ENCODE peak calls at places on chromosomes 3 and 15, in ten cellular contexts. A is right atrium auricular region, Q is HCT116, O is ascending aorta, K is fibroblast of lung, V is cardiac muscle cell, Z is PC-9, W is uterus, U is breast epithelium, J is testis. E is an unnamed sample. For H3K36me3, the result is how much of the 10 kb centered on the place peaks cover.

GRCh38 chr3:85691196-85691595 is 732.4 kb downstream of the CADM2 start:
- DNase-seq in O (no peak), U (no peak), A (no peak), W (no peak), V (no peak), K (peak), J (no peak), Q (no peak), Z (no peak), E (no peak)

GRCh38 chr3:158094235-158094916 is 11.8 kb downstream of the SHOX2 start:
- DNase-seq in K (no peak), U (no peak), O (no peak), Q (no peak), W (no peak), Z (no peak), A (no peak), J (peak), V (no peak), E (no peak)

GRCh38 chr3:55859305-55859704 is 372.2 kb upstream of the WNT5A start:
- DNase-seq in W (no peak), U (no peak), Q (no peak), V (no peak), O (no peak), Z (no peak), J (no peak), A (no peak), K (no peak), E (no peak)

GRCh38 chr3:171561601-171562323 is 101.6 kb upstream of the TNIK start:
- DNase-seq in W (no peak), V (no peak), Z (no peak), K (no peak), J (no peak), A (no peak), U (no peak), O (no peak), Q (no peak), E (no peak)

GRCh38 chr3:106263556-106263955 is 394.7 kb upstream of the CBLB start:
- DNase-seq in J (no peak), A (no peak), K (no peak), Z (no peak), U (no peak), V (no peak), O (no peak), Q (no peak), W (no peak), E (no peak)

GRCh38 chr15:101250331-101250730 is 1.5 kb downstream of the CHSY1 start:
- DNase-seq in U (no peak), V (no peak), Z (peak), W (no peak), K (peak), A (no peak), J (no peak), O (peak), Q (no peak), E (no peak)

GRCh38 chr3:188270423-188270972 is 116.5 kb downstream of the LPP start:
- DNase-seq in Q (no peak), W (peak), A (no peak), J (peak), O (peak), K (peak), V (peak), U (no peak), Z (peak), E (no peak)

GRCh38 chr15:55588070-55588817 is at the start of gene PYGO1:
- DNase-seq in J (peak), Z (peak), U (no peak), O (peak), A (no peak), W (peak), V (peak), Q (no peak), K (peak), E (peak)

GRCh38 chr15:69064649-69065048 is 50.2 kb downstream of the NOX5 start:
- DNase-seq in A (no peak), V (no peak), U (no peak), K (no peak), Q (no peak), Z (no peak), W (no peak), O (peak), J (no peak), E (no peak)

GRCh38 chr15:91853968-91854943 is 748 bp downstream of the SLCO3A1 start:
- DNase-seq in Z (peak), W (peak), O (peak), Q (no peak), K (peak), A (no peak), J (peak), U (no peak), V (peak), E (peak)

GRCh38 chr3:88031543-88032148 is 27.2 kb downstream of the CGGBP1 start:
- DNase-seq in J (no peak), K (peak), Z (peak), W (no peak), A (no peak), V (no peak), U (no peak), Q (no peak), O (no peak), E (no peak)

GRCh38 chr15:28019594-28020320 is 79.4 kb downstream of the OCA2 start:
- DNase-seq in A (no peak), Z (no peak), U (no peak), J (no peak), O (no peak), W (no peak), V (no peak), K (no peak), Q (no peak), E (no peak)

GRCh38 chr15:67465196-67465952 is 55.6 kb upstream of the C15orf61 start:
- DNase-seq in J (no peak), Q (no peak), K (no peak), A (no peak), U (no peak), Z (no peak), W (no peak), O (no peak), V (no peak), E (no peak)
- H3K27ac ChIP-seq in J (no peak), Q (no peak), K (no peak), A (no peak), U (peak), Z (no peak), W (no peak), O (no peak), V (no peak), E (no peak)

DNA sequence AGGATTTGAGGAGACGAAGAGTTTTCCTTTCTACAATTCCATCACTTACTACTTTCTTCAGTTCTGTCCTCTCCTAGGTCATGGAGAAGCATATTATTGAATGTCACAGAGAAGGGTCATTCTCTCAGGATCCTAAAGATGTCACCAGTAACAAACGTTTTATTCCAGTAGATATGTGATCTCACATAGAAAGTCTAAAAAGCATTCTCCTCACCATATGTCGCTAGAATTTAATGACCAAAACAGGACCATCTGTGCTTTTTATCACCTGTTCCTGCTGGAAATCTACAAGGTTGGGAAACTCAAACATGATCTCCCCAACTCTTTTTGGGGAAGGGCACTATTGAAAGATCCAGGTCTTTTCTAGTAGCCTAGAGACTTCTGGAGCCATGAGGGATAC is 24.0 kb upstream of the FRMD5 start:
- DNase-seq in A (no peak), K (no peak), J (no peak), Q (no peak), V (no peak), O (no peak), Z (no peak), U (no peak), W (no peak), E (no peak)
- H3K4me3 ChIP-seq in A (no peak), K (no peak), J (no peak), Q (no peak), V (no peak), O (no peak), Z (no peak), U (no peak), W (no peak), E (no peak)

DNA sequence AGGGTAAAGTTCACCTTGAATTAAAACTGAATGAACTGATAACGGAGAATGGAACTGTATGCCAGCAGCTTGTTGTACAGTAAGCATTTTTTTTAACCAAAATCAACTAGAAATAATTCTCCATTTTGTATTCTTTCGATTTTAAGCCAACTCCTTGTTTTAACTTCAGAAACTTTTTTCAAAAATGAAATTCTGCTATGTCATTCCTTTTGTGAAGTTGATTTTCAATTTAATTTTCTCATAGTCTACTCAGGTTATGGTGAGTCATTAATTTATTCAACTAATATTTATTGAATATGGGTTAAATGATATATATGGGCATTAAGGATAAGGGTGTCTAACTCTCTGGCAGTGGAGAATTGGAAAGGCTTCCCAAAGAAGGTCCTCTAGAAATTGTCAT is 53.7 kb downstream of the RASA2 start:
- DNase-seq in Q (no peak), Z (no peak), O (no peak), A (no peak), W (no peak), V (no peak), J (no peak), K (no peak), U (no peak), E (no peak)
- H3K36me3 ChIP-seq in Q (under half), Z (under half), O (under half), A (under half), W (under half), V (under half), J (under half), K (under half), U (under half), E (under half)

GRCh38 chr3:172592898-172593669 is 69.9 kb upstream of the TNFSF10 start:
- DNase-seq in J (no peak), A (no peak), V (no peak), Q (no peak), W (no peak), O (no peak), U (no peak), K (no peak), Z (no peak), E (no peak)

GRCh38 chr3:172596394-172596706 is 73.1 kb upstream of the TNFSF10 start:
- DNase-seq in Z (no peak), A (no peak), V (no peak), W (no peak), J (no peak), Q (no peak), O (no peak), K (no peak), U (no peak), E (no peak)

GRCh38 chr3:172591876-172592771 is 68.9 kb upstream of the TNFSF10 start:
- DNase-seq in Z (no peak), Q (no peak), U (no peak), K (no peak), O (no peak), A (no peak), J (no peak), V (no peak), W (no peak), E (no peak)

GRCh38 chr3:172598904-172599303 is 75.7 kb upstream of the TNFSF10 start:
- DNase-seq in W (no peak), J (no peak), V (no peak), Q (no peak), U (no peak), A (no peak), O (no peak), Z (no peak), K (no peak), E (no peak)

DNA sequence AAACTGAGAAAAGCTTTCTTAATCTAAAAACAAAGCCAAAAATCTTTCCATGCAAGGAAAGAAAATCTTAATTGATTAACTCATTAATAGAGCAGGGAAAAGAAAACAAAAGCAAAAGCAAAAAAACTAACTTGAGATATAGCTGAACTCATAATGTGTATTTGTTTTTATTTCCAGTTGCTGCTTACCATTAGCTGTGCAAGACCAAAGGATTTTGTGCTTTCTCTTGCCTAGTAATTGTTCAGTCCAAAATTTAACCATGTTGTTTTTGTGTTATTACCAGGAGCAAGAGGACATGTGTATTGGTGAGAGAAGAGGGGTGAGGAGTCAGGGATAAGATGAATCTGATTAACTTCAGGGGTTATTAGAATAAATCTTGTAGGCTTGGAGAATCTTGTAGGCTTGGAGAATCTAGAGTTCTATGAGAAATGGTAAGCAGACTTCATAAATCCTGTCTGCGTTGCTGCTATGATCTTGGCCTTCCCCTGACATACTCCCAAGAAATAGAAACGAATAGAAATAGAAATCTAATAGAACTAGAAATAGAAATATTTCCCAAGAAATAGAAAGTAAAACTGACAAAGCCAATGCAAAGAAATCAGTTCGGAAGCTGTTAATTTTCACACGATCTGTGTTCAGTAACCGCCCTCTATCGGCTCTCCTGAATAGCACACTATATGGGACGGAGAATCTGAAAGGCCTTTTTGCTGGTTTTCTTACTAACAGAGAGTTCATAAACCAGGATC is 72.6 kb upstream of the TNFSF10 start:
- DNase-seq in K (peak), V (peak), A (no peak), W (peak), Z (peak), U (no peak), J (peak), O (peak), Q (peak), E (peak)
- H3K27ac ChIP-seq in K (no peak), V (no peak), A (peak), W (peak), Z (no peak), U (peak), J (peak), O (peak), Q (no peak), E (no peak)

DNA sequence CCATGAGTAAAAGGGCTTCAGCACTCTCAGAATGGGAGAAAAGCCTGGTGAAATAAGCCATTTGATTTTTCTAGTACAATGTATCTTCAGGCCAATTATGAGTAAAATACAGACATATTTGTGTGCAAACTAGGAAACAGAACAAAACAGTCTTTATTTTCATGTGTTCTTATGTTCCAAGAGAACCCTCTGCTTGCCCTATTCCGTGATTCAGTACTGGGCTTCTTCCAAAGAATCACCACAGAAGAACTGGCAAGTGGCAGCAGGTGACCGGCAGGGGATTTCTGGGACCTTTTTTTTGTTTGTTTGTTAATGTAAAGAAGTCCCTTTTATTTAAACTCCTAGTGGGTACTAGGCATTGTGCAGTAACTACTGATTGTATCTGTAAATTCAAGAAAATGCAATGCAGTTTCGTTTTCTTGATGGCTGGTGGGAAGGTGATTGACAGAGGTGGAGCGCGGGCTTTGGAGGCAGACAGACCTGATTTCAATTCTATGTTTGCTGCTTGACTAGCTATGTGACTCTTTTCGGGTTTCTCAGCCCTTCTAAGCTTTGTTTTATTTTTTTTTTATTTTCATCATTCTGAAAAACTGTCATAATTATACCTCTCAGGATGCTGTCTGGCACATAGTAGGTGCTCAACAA is 82.4 kb downstream of the PEX5L start:
- DNase-seq in V (no peak), U (no peak), Q (no peak), K (no peak), J (no peak), W (no peak), Z (no peak), O (no peak), A (no peak), E (no peak)
- H3K4me3 ChIP-seq in V (no peak), U (no peak), Q (no peak), K (no peak), J (no peak), W (no peak), Z (no peak), O (no peak), A (no peak), E (no peak)

GRCh38 chr3:127193341-127193740 is 410 bp downstream of the PRR23E start:
- DNase-seq in A (no peak), O (no peak), Q (no peak), U (no peak), K (no peak), Z (no peak), V (no peak), W (no peak), J (no peak), E (no peak)

GRCh38 chr3:127194601-127195187 is 1.8 kb downstream of the PRR23E start:
- DNase-seq in K (no peak), O (no peak), Z (no peak), U (no peak), J (no peak), Q (no peak), V (no peak), W (no peak), A (no peak), E (no peak)

GRCh38 chr3:127195417-127195816 is 2.5 kb downstream of the PRR23E start:
- DNase-seq in Z (no peak), O (no peak), Q (no peak), A (peak), W (no peak), U (no peak), J (no peak), V (no peak), K (no peak), E (no peak)

GRCh38 chr3:127192576-127193232 is at the start of gene PRR23E:
- DNase-seq in U (no peak), W (no peak), O (no peak), V (no peak), K (no peak), Z (no peak), Q (no peak), A (peak), J (peak), E (no peak)

GRCh38 chr3:127193775-127194174 is 844 bp downstream of the PRR23E start:
- DNase-seq in U (no peak), A (no peak), W (no peak), V (no peak), J (no peak), K (no peak), Q (no peak), O (no peak), Z (no peak), E (no peak)
- H3K36me3 ChIP-seq in U (under half), A (under half), W (under half), V (under half), J (under half), K (under half), Q (under half), O (under half), Z (under half), E (under half)

GRCh38 chr15:80247320-80247719 is 4.7 kb downstream of the CTXND1 start:
- DNase-seq in K (no peak), U (no peak), W (no peak), Z (no peak), J (no peak), Q (no peak), A (peak), V (no peak), O (no peak), E (no peak)

GRCh38 chr15:80242802-80243201 is 9.2 kb downstream of the CTXND1 start:
- DNase-seq in V (no peak), K (no peak), A (no peak), O (no peak), Z (no peak), Q (no peak), U (no peak), W (no peak), J (no peak), E (no peak)

GRCh38 chr15:80242132-80242769 is 9.8 kb downstream of the CTXND1 start:
- DNase-seq in O (no peak), V (peak), J (peak), A (no peak), Z (no peak), U (no peak), Q (peak), K (peak), W (no peak), E (no peak)

GRCh38 chr15:80249973-80250372 is 2.0 kb downstream of the CTXND1 start:
- DNase-seq in J (no peak), A (no peak), Z (no peak), O (no peak), Q (no peak), V (no peak), K (no peak), U (no peak), W (no peak), E (no peak)

GRCh38 chr15:80246425-80246894 is 5.6 kb downstream of the CTXND1 start:
- DNase-seq in Q (no peak), K (no peak), W (no peak), Z (no peak), V (no peak), U (no peak), O (peak), J (no peak), A (peak), E (no peak)
- H3K27ac ChIP-seq in Q (no peak), K (no peak), W (no peak), Z (no peak), V (no peak), U (no peak), O (no peak), J (no peak), A (no peak), E (no peak)

GRCh38 chr3:134281912-134282658 is 31.4 kb upstream of the RYK start:
- DNase-seq in Q (no peak), J (no peak), U (no peak), W (no peak), A (no peak), V (no peak), Z (no peak), K (no peak), O (no peak), E (no peak)

GRCh38 chr3:134291300-134292254 is 40.9 kb upstream of the RYK start:
- DNase-seq in V (no peak), Q (no peak), Z (no peak), W (peak), J (peak), A (peak), O (peak), U (peak), K (peak), E (peak)

GRCh38 chr3:134284438-134284837 is 33.8 kb upstream of the RYK start:
- DNase-seq in Q (no peak), U (no peak), O (no peak), Z (no peak), W (no peak), V (no peak), J (no peak), K (no peak), A (no peak), E (no peak)

GRCh38 chr3:134282659-134283047 is 32.0 kb upstream of the RYK start:
- DNase-seq in V (peak), Z (no peak), U (no peak), A (no peak), Q (no peak), K (no peak), J (no peak), O (no peak), W (no peak), E (no peak)

GRCh38 chr3:134287512-134287911 is 36.9 kb upstream of the RYK start:
- DNase-seq in Z (no peak), V (no peak), Q (no peak), J (no peak), A (no peak), K (no peak), U (no peak), O (no peak), W (no peak), E (no peak)
- H3K4me3 ChIP-seq in Z (no peak), V (no peak), Q (no peak), J (no peak), A (no peak), K (no peak), U (no peak), O (no peak), W (no peak), E (no peak)

GRCh38 chr15:66545249-66545648 is 20.5 kb downstream of the LCTL start:
- DNase-seq in A (no peak), U (no peak), O (no peak), K (no peak), J (no peak), Z (no peak), W (no peak), Q (no peak), V (no peak), E (no peak)

DNA sequence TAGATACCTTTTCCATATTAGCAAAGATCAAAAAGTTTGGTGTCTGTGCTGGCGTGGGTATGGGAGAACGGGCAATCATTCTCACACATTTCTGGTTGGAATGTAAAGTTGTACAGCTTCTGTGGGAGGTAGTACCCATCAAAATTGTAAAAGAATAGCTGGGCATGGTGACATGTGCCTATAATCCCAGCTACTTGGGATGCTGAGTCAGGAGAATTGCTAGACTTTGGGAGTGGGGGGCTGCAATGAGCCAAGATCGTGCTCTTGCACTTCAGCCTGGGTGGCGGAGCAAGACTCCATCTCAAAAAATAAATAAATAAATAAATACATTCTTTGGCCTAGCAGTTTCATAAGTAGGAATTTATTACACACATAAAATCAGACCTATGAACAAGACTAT is 22.9 kb downstream of the LCTL start:
- DNase-seq in U (no peak), J (no peak), V (no peak), Z (no peak), Q (no peak), W (no peak), A (no peak), O (no peak), K (no peak), E (no peak)
- H3K36me3 ChIP-seq in U (under half), J (under half), V (under half), Z (under half), Q (under half), W (under half), A (under half), O (under half), K (under half), E (under half)

E was measured in ovary.